ENCODE peak calls at places on chromosomes 7 and 10, in seven cellular contexts. K is upper lobe of left lung, I is neural progenitor cell, N is upper lobe of right lung, J is ascending aorta, L is heart left ventricle, D is mesendoderm. V is an unnamed sample.

GRCh38 chr7:129535896-129536295 is 33.6 kb downstream of the SMKR1 start:
- DNase-seq in J (no peak), L (no peak), N (no peak), K (no peak), D (no peak), I (no peak), V (no peak)

GRCh38 chr7:127674361-127674760 is 22.4 kb downstream of the SND1 start:
- DNase-seq in I (no peak), L (no peak), D (no peak), J (no peak), N (no peak), K (no peak), V (no peak)

GRCh38 chr7:100806276-100806675 is 21.0 kb downstream of the EPHB4 start:
- DNase-seq in L (no peak), J (no peak), D (no peak), I (no peak), N (no peak), K (no peak), V (no peak)

GRCh38 chr7:103718482-103719415 is 270.7 kb downstream of the RELN start:
- DNase-seq in J (no peak), L (no peak), D (peak; percentile 49), K (no peak), N (no peak), I (no peak), V (no peak)

GRCh38 chr10:14560794-14561765 is 213.6 kb downstream of the FAM107B start:
- DNase-seq in D (no peak), K (no peak), N (no peak), L (no peak), I (no peak), J (no peak), V (no peak)

GRCh38 chr10:71694567-71694968 is 25.0 kb downstream of the C10orf105 start:
- DNase-seq in I (no peak), D (no peak), N (peak; percentile 72), J (no peak), K (peak; percentile 78), L (peak; percentile 60), V (no peak)

GRCh38 chr7:877312-878232 is 1.2 kb downstream of the GET4 start:
- DNase-seq in N (peak; percentile 77), L (peak; percentile 35), K (peak; percentile 52), D (peak; percentile 44), I (peak; percentile 21), J (no peak), V (no peak)

GRCh38 chr7:79137942-79138341 is 315.5 kb downstream of the MAGI2 start:
- DNase-seq in J (no peak), L (no peak), I (no peak), K (no peak), D (no peak), N (no peak), V (no peak)

GRCh38 chr7:376306-376969 is 86.5 kb downstream of the FOXL3 start:
- DNase-seq in I (no peak), K (peak; percentile 18), D (no peak), N (peak; percentile 62), L (no peak), J (no peak), V (no peak)

GRCh38 chr7:5396542-5396941 is 27.1 kb downstream of the TNRC18 start:
- DNase-seq in D (no peak), K (peak; percentile 83), L (no peak), J (no peak), N (peak; percentile 83), I (no peak), V (peak; percentile 34)

GRCh38 chr7:133859191-133859590 is 267.9 kb upstream of the LRGUK start:
- DNase-seq in J (no peak), K (no peak), I (no peak), D (peak; percentile 87), N (no peak), L (no peak), V (no peak)

GRCh38 chr10:121844537-121844936 is 83.3 kb downstream of the ATE1 start:
- DNase-seq in N (no peak), L (no peak), I (no peak), K (no peak), D (no peak), J (no peak), V (no peak)

GRCh38 chr10:69087600-69088470 is at the start of gene SRGN:
- DNase-seq in N (no peak), L (peak; percentile 82), K (peak; percentile 89), J (peak; percentile 71), I (no peak), D (no peak), V (peak; percentile 75)

GRCh38 chr10:13518076-13518692 is 10.6 kb downstream of the BEND7 start:
- DNase-seq in I (peak; percentile 62), D (peak; percentile 43), K (no peak), J (no peak), N (no peak), L (no peak), V (no peak)

GRCh38 chr7:20176552-20177242 is 40.5 kb downstream of the MACC1 start:
- DNase-seq in L (no peak), K (no peak), J (no peak), D (no peak), N (no peak), I (no peak), V (no peak)

GRCh38 chr7:82018226-82018625 is 248.4 kb upstream of the HGF start:
- DNase-seq in D (no peak), J (no peak), I (no peak), N (no peak), K (no peak), L (no peak), V (no peak)

GRCh38 chr7:117283371-117283770 is 39.5 kb downstream of the WNT2 start:
- DNase-seq in L (no peak), K (no peak), J (no peak), N (no peak), D (no peak), I (no peak), V (no peak)

GRCh38 chr7:23277359-23277989 is 21.7 kb upstream of the MALSU1 start:
- DNase-seq in D (peak; percentile 87), L (no peak), I (peak; percentile 75), J (no peak), N (no peak), K (no peak), V (no peak)

GRCh38 chr10:128064615-128065580 is 61.3 kb downstream of the MKI67 start:
- DNase-seq in L (peak; percentile 70), D (no peak), N (peak; percentile 82), K (peak; percentile 79), I (no peak), J (peak; percentile 74), V (peak; percentile 43)
- H3K4me1 ChIP-seq in L (peaks cover 9% of the 10 kb centered on the region), D (peaks cover 10% of the 10 kb centered on the region), N (peaks cover 37% of the 10 kb centered on the region), K (peaks cover 29% of the 10 kb centered on the region), I (peaks cover 18% of the 10 kb centered on the region), J (peaks cover 43% of the 10 kb centered on the region), V (peaks cover 50% of the 10 kb centered on the region)

DNA sequence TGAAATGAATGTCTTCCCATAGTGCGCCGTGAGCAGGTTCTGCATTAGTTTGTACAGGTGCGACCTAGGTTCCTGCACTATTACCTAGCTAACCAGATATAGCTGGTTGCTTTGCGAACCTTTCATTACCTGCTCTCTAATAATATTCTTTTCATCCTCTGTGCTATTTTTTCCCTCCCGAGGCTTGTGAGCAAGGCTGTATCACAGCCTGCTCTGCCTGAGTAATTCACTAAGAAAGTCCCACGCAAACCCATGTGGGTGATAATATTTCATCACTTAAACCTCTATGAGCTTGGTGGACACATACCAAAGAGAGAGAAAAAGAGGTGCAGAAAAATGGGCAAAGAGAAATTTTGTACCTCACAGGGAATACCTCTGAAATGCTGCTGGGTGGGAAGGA is 8.4 kb downstream of the INHBA start:
- DNase-seq in K (no peak), D (no peak), J (no peak), I (no peak), N (no peak), L (no peak), V (no peak)
- H3K4me1 ChIP-seq in K (peaks cover 3% of the 10 kb centered on the region), D (no peaks in the 10 kb centered on the region), J (peaks cover 36% of the 10 kb centered on the region), I (no peaks in the 10 kb centered on the region), N (no peaks in the 10 kb centered on the region), L (no peaks in the 10 kb centered on the region), V (no peaks in the 10 kb centered on the region)

GRCh38 chr10:30443049-30443448 is 9.1 kb downstream of the MAP3K8 start:
- DNase-seq in L (no peak), J (no peak), K (no peak), I (no peak), D (no peak), N (no peak), V (no peak)
- H3K4me1 ChIP-seq in L (peaks cover 42% of the 10 kb centered on the region), J (peaks cover 82% of the 10 kb centered on the region), K (peaks cover 66% of the 10 kb centered on the region), I (peaks cover 4% of the 10 kb centered on the region), D (no peaks in the 10 kb centered on the region), N (peaks cover 51% of the 10 kb centered on the region), V (peaks cover 3% of the 10 kb centered on the region)

GRCh38 chr7:2420216-2420933 is 17.0 kb downstream of the CHST12 start:
- DNase-seq in L (no peak), D (no peak), J (no peak), I (no peak), K (no peak), N (no peak), V (no peak)

GRCh38 chr7:2431260-2431867 is 28.0 kb downstream of the CHST12 start:
- DNase-seq in K (no peak), I (peak; percentile 42), L (no peak), N (no peak), J (no peak), D (peak; percentile 57), V (peak; percentile 16)

DNA sequence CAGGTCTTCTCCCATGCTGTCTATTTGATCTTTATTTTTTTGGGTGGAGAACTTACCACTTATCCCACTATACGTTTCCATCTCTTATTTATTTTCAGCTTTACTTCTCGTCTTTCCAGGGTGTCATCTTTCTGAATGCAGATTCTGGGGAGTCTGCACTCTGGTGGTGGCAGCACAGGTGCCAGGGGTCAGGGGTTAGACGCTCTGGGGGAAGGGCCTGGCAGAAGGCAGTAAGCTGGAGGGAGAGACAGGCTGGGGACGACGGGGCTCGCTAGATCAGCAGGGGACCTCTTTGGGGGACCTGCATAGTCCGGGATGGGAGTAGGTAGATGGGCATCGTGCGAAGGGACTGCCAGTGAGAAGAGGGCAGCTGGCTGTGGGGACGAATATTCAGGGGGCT is 22.3 kb downstream of the CHST12 start:
- DNase-seq in I (no peak), L (no peak), K (no peak), D (no peak), N (no peak), J (no peak), V (no peak)
- H3K4me1 ChIP-seq in I (peaks cover 4% of the 10 kb centered on the region), L (no peaks in the 10 kb centered on the region), K (no peaks in the 10 kb centered on the region), D (no peaks in the 10 kb centered on the region), N (no peaks in the 10 kb centered on the region), J (no peaks in the 10 kb centered on the region), V (no peaks in the 10 kb centered on the region)

V was measured in effector memory CD4-positive, alpha-beta T cell.